ENCODE peak calls at places on chromosomes 6 and 20, in four cellular contexts. X is BE2C, L is brain microvascular endothelial cell, P is fibroblast of pulmonary artery. H is an unnamed sample.
A peak's percentile ranks its signal among the peaks of the same experiment; 100 is the strongest.

GRCh38 chr20:13012886-13013285 is 4.1 kb downstream of the SPTLC3 start:
- DNase-seq in L (no peak), X (no peak), P (peak; percentile 48), H (no peak)

GRCh38 chr20:62708591-62709536 is at the start of gene NTSR1:
- DNase-seq in P (no peak), L (no peak), X (no peak), H (no peak)

GRCh38 chr6:133341607-133342158 is 100.5 kb downstream of the EYA4 start:
- DNase-seq in L (peak; percentile 85), X (peak; percentile 67), P (peak; percentile 93), H (peak; percentile 3)

GRCh38 chr20:1943267-1944002 is 48.2 kb downstream of the SIRPA start:
- DNase-seq in X (no peak), P (peak; percentile 16), L (no peak), H (peak; percentile 91)

GRCh38 chr20:57080796-57081195 is 185.6 kb downstream of the BMP7 start:
- DNase-seq in P (no peak), L (peak; percentile 41), X (no peak), H (peak; percentile 32)

GRCh38 chr20:14687317-14687716 is 349.9 kb upstream of the FLRT3 start:
- DNase-seq in P (no peak), L (no peak), X (no peak), H (peak; percentile 44)

GRCh38 chr6:71489736-71490135 is 201.1 kb downstream of the OGFRL1 start:
- DNase-seq in X (no peak), L (peak; percentile 83), P (peak; percentile 91), H (peak; percentile 55)

GRCh38 chr6:170439366-170440351 is 113.4 kb downstream of the PSMB1 start:
- DNase-seq in L (peak; percentile 28), X (no peak), P (no peak), H (no peak)

GRCh38 chr20:3828798-3829197 is 8.5 kb downstream of the AP5S1 start:
- DNase-seq in P (no peak), L (no peak), X (no peak), H (no peak)

GRCh38 chr6:62150048-62150663 is 135.9 kb downstream of the KHDRBS2 start:
- DNase-seq in L (peak; percentile 1), P (peak; percentile 43), X (peak; percentile 19), H (peak; percentile 73)

GRCh38 chr20:16601019-16601418 is 27.8 kb upstream of the KIF16B start:
- DNase-seq in X (no peak), P (peak; percentile 44), L (no peak), H (no peak)

GRCh38 chr6:63582579-63583231 is 10.4 kb downstream of the LOC128125822 start:
- DNase-seq in P (no peak), L (no peak), X (no peak), H (no peak)

GRCh38 chr20:2688041-2688591 is 4.5 kb upstream of the EBF4 start:
- DNase-seq in X (peak; percentile 61), P (peak; percentile 63), L (peak; percentile 48), H (no peak)

GRCh38 chr6:31691564-31692108 is 10.8 kb upstream of the LY6G5C start:
- DNase-seq in P (no peak), L (no peak), X (no peak), H (no peak)

GRCh38 chr20:34940126-34940525 is 15.5 kb downstream of the GSS start:
- DNase-seq in P (no peak), X (no peak), L (no peak), H (no peak)

GRCh38 chr6:11770546-11771466 is 7.8 kb downstream of the ADTRP start:
- DNase-seq in X (peak; percentile 59), L (peak; percentile 98), P (peak; percentile 98), H (peak; percentile 100)

GRCh38 chr6:8481727-8482126 is 46.4 kb upstream of the SLC35B3 start:
- DNase-seq in L (no peak), X (no peak), P (no peak), H (no peak)

GRCh38 chr20:10861619-10862018 is 187.8 kb upstream of the JAG1 start:
- DNase-seq in P (no peak), L (no peak), X (no peak), H (peak; percentile 65)

GRCh38 chr6:37381579-37381978 is 27.8 kb downstream of the RNF8 start:
- DNase-seq in L (peak; percentile 31), X (peak; percentile 39), P (peak; percentile 71), H (peak; percentile 64)

GRCh38 chr6:168044521-168045130 is 34.4 kb downstream of the FRMD1 start:
- DNase-seq in L (no peak), X (no peak), P (no peak), H (no peak)

GRCh38 chr6:138555294-138555988 is 56.1 kb upstream of the NHSL1 start:
- DNase-seq in X (no peak), P (no peak), L (peak; percentile 44), H (peak; percentile 5)

GRCh38 chr6:38155576-38156204 is 336.2 kb downstream of the ZFAND3 start:
- DNase-seq in X (no peak), L (peak; percentile 19), P (peak; percentile 40), H (no peak)

GRCh38 chr6:5747379-5747778 is 259.3 kb downstream of the NRN1 start:
- DNase-seq in X (no peak), P (no peak), L (no peak), H (no peak)

GRCh38 chr6:7155871-7156579 is 48.3 kb downstream of the RREB1 start:
- DNase-seq in L (no peak), X (no peak), P (no peak), H (no peak)

GRCh38 chr6:44457606-44458005 is 70.1 kb downstream of the CDC5L start:
- DNase-seq in X (no peak), P (peak; percentile 83), L (no peak), H (peak; percentile 31)

GRCh38 chr20:25081730-25082497 is at the start of gene VSX1:
- DNase-seq in P (no peak), X (no peak), L (no peak), H (no peak)

GRCh38 chr6:113102761-113103160 is 754.4 kb upstream of the MARCKS start:
- DNase-seq in L (peak; percentile 37), P (peak; percentile 71), X (no peak), H (peak; percentile 30)

GRCh38 chr6:15499591-15499990 is 163.2 kb downstream of the DTNBP1 start:
- DNase-seq in X (no peak), P (no peak), L (no peak), H (no peak)

DNA sequence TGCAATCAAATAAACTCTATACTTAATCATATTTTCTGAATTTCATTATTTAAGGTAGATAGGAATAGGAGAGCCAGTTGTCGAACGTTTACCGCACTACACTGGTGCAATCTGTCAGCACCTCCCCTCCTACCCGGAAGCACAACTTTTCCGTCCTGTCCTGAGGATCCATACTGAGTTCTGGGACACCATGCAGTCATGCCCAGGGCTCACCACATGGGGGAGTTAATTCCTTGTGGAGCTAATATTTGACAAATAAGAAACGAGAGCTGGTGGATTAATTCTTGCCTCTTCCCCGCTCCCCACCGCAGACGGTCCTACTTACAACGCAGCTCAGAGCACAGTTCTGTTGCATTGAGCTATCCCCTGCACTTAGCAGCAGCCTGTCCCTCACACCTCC is 107.7 kb upstream of the RALGAPA2 start:
- DNase-seq in P (no peak), L (no peak), X (peak; percentile 26), H (peak; percentile 45)
- TF ChIP-seq CTCF in P (peak; percentile 7), L (peak; percentile 29), X (peak; percentile 38), H (peak; percentile 17)

GRCh38 chr6:162068340-162068739 is 659.2 kb downstream of the PRKN start:
- DNase-seq in P (no peak), X (no peak), L (no peak), H (no peak)
- TF ChIP-seq CTCF in P (no peak), X (no peak), L (no peak), H (no peak)

DNA sequence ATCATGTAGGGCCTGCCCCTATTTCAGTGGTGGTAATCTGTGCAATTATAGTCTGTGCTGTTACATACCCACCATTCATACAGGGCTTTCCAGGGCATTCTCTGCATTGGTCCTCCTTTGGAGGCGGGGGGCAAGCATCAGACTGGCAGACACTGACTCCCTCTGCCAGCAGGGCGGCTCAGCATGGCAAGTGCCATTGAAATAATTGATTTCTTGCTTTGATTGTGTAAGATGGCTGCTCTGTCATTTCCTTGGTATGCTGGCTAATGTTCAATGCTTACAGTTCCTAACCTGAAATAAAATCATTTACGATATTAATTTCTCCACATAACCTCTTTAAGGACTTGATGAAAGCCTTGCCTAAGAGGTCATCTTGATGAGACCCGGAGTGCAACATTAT is 387.1 kb downstream of the CDH4 start:
- DNase-seq in L (no peak), P (no peak), X (no peak), H (peak; percentile 32)
- TF ChIP-seq CTCF in L (no peak), P (no peak), X (no peak), H (no peak)

DNA sequence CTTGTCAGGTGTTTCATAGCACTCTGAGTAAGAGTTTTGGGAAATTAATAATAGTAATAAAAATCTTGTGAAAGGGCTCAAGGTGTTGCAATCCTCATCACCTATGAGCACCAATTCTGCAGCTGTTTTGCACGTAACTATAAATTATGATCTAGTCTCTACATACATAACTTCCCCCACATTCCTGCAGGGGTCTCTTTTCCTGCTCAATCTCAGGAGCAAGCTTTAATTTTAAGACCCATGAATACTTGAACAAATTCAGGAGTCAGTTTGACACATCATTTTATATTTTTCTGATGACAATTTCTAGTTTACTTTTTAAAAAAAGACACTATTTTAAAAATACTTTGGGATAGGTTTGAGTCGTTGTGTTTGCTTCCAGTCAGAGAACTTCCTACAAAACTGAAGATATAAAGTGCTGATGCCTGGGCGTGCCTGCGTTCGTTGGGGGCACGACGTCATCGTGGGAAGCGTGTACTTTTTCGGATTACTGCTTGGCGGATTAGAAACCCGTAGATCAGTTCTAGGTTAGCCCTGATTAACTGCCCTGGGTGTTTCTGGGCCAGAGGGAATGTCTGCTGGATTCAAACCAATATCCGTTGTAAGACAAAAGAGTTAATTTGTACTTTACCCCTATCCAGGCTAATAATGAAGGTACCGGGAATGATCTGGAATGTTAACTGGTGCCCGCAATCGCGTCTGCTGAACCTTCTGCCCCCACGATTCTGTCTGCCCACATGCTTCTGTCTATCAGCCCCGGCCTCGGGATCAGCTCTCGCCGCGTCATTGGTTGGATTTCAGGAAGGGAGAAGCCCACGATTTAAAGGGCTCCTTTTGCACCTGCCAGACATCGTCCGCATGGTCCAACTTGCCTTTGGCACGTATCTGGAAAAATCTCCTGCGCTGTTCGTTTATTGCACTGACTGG is 940 bp upstream of the E2F3 start:
- DNase-seq in X (peak; percentile 75), L (peak; percentile 12), P (peak; percentile 38), H (peak; percentile 84)
- TF ChIP-seq CTCF in X (peak; percentile 63), L (peak; percentile 59), P (peak; percentile 51), H (peak; percentile 41)

GRCh38 chr6:43391448-43392031 is 22.1 kb upstream of the ZNF318 start:
- DNase-seq in P (no peak), L (no peak), X (peak; percentile 17), H (no peak)

GRCh38 chr6:43389713-43390265 is 20.3 kb upstream of the ZNF318 start:
- DNase-seq in P (no peak), X (no peak), L (no peak), H (no peak)

GRCh38 chr6:43383021-43383667 is 13.7 kb upstream of the ZNF318 start:
- DNase-seq in P (peak; percentile 78), L (peak; percentile 47), X (no peak), H (peak; percentile 30)

DNA sequence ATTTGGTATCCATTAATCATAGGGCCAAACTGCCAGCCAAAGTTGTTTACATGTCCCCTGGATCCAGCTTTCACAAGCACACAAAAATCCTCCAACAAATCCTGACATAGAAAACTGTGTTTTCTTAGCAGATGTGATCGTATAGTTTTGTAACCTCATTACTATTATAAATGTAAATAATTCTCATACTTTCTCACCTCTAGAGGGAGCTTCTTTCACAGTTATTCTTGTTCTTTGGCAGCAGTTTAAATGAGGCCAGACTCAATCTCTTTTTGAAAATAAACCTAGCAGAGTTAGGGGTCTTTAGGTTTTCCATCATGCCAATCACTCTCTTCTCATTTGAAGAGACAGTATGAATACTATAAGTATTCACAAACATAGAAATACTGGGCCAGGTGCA is 17.0 kb upstream of the ZNF318 start:
- DNase-seq in P (no peak), X (no peak), L (no peak), H (peak; percentile 29)
- TF ChIP-seq CTCF in P (no peak), X (no peak), L (no peak), H (peak; percentile 35)